ENCODE peak calls at places on chromosomes 2 and 18, in five cellular contexts. Q is left ventricle myocardium inferior, L is mesenchymal stem cell, R is K562, V is IMR-90. P is an unnamed sample. For H3K9me3, the result is how much of the 10 kb centered on the place peaks cover.

GRCh38 chr2:17976871-17977746 is 98.6 kb downstream of the KCNS3 start:
- DNase-seq in R (no peak), L (peak), Q (peak), V (peak), P (no peak)

GRCh38 chr2:204452464-204453023 is 92.7 kb upstream of the PARD3B start:
- DNase-seq in Q (no peak), R (peak), L (peak), V (peak), P (no peak)

GRCh38 chr2:223815884-223816570 is 21.4 kb downstream of the AP1S3 start:
- DNase-seq in R (no peak), Q (no peak), V (no peak), L (no peak), P (no peak)

GRCh38 chr2:119517433-119517832 is 6.8 kb downstream of the SCTR start:
- DNase-seq in V (peak), Q (peak), R (peak), L (peak), P (peak)

GRCh38 chr2:15941483-15941853 is 1.1 kb downstream of the MYCN start:
- DNase-seq in R (no peak), Q (no peak), L (peak), V (no peak), P (no peak)

GRCh38 chr18:10495936-10496335 is 29.9 kb upstream of the NAPG start:
- DNase-seq in L (no peak), R (no peak), V (no peak), Q (no peak), P (no peak)

GRCh38 chr2:138516030-138516704 is 14.6 kb downstream of the SPOPL start:
- DNase-seq in V (peak), L (peak), R (no peak), Q (no peak), P (no peak)

GRCh38 chr2:206511283-206511682 is 68.0 kb downstream of the ADAM23 start:
- DNase-seq in L (no peak), R (no peak), V (no peak), Q (no peak), P (no peak)

GRCh38 chr2:227772197-227772661 is 26.5 kb downstream of the SCYGR8 start:
- DNase-seq in R (no peak), L (no peak), Q (no peak), V (no peak), P (no peak)

GRCh38 chr18:11500153-11501122 is 109.0 kb upstream of the SLC35G4 start:
- DNase-seq in Q (no peak), R (no peak), L (peak), V (peak), P (no peak)

GRCh38 chr2:24837996-24838513 is 44.8 kb downstream of the CENPO start:
- DNase-seq in V (no peak), L (no peak), Q (no peak), R (no peak), P (no peak)

GRCh38 chr2:138922973-138923563 is 142.9 kb upstream of the NXPH2 start:
- DNase-seq in Q (no peak), V (no peak), R (no peak), L (peak), P (no peak)

GRCh38 chr18:395481-396250 is 104.8 kb downstream of the COLEC12 start:
- DNase-seq in L (peak), R (no peak), V (peak), Q (no peak), P (no peak)

GRCh38 chr18:394997-395383 is 105.5 kb downstream of the COLEC12 start:
- DNase-seq in L (peak), Q (no peak), V (peak), R (no peak), P (no peak)

GRCh38 chr18:394276-394996 is 106.1 kb downstream of the COLEC12 start:
- DNase-seq in L (no peak), R (no peak), V (no peak), Q (no peak), P (no peak)

GRCh38 chr18:396571-396970 is 103.9 kb downstream of the COLEC12 start:
- DNase-seq in R (no peak), Q (no peak), L (no peak), V (no peak), P (no peak)

DNA sequence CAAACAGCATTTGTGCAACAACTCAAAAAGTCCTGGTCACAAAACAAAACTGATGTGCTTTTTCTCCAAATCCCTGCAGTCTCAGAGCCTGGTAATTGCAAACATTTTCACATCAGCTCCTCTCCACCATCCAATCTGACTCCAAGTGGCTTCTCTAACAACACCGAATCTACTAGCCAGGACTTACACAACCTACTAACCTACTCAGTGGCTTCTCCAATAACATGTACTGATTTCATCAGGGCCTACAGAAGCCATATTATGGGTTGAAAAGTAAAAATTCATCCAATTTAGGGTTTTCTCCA is 104.3 kb downstream of the COLEC12 start:
- DNase-seq in Q (no peak), V (no peak), R (no peak), L (no peak), P (no peak)
- H3K9me3 ChIP-seq in Q (under half), V (under half), R (under half), L (under half), P (under half)

GRCh38 chr2:4866198-4866597 is 826.0 kb upstream of the SOX11 start:
- DNase-seq in R (no peak), L (no peak), Q (no peak), V (no peak), P (no peak)

GRCh38 chr2:4862031-4862430 is 830.2 kb upstream of the SOX11 start:
- DNase-seq in V (no peak), L (no peak), R (no peak), Q (no peak), P (no peak)
- H3K9me3 ChIP-seq in V (under half), L (under half), R (under half), Q (under half), P (under half)

DNA sequence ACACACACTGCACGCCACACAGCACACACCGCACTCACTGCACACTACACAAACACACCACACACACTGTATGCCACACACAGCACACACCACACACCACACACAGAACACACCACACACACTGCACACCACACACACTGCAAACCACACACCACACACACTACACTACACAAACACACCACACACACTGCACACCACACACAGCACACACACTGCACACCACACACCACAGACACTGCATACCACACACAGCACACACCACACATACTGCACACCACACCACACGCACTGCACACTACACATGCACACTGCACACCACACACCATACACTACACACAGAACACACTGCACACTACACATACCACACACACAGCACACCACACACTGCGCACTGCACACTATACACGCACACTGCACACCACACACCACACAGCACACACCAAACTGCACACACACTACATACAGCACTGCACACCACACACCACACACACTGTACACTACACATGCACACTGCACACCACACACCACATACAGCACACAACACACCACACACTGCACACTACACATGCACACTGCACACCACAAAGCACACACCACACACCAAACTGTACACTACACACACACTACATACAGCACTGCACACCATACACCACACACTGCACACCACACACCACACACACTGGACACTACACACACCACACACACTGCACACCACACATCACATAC is 59.6 kb downstream of the ASB1 start:
- DNase-seq in R (no peak), L (no peak), Q (no peak), V (no peak), P (no peak)
- H3K9me3 ChIP-seq in R (under half), L (under half), Q (under half), V (under half), P (under half)

GRCh38 chr2:48900321-48901014 is 144.9 kb upstream of the LHCGR start:
- DNase-seq in V (no peak), Q (no peak), R (no peak), L (no peak), P (no peak)
- H3K9me3 ChIP-seq in V (under half), Q (under half), R (under half), L (under half), P (under half)

GRCh38 chr18:70956554-70956953 is 667.7 kb downstream of the SOCS6 start:
- DNase-seq in Q (no peak), R (no peak), L (no peak), V (no peak), P (no peak)
- H3K9me3 ChIP-seq in Q (under half), R (under half), L (under half), V (under half), P (under half)

GRCh38 chr18:78242796-78243195 is 736.8 kb upstream of the SALL3 start:
- DNase-seq in R (no peak), Q (peak), L (no peak), V (no peak), P (no peak)

GRCh38 chr18:78240091-78240490 is 739.5 kb upstream of the SALL3 start:
- DNase-seq in R (no peak), Q (no peak), L (no peak), V (no peak), P (no peak)

GRCh38 chr18:78240867-78241266 is 738.8 kb upstream of the SALL3 start:
- DNase-seq in Q (no peak), L (no peak), R (no peak), V (no peak), P (no peak)

GRCh38 chr18:78241535-78242306 is 737.9 kb upstream of the SALL3 start:
- DNase-seq in V (no peak), R (no peak), L (no peak), Q (no peak), P (no peak)

DNA sequence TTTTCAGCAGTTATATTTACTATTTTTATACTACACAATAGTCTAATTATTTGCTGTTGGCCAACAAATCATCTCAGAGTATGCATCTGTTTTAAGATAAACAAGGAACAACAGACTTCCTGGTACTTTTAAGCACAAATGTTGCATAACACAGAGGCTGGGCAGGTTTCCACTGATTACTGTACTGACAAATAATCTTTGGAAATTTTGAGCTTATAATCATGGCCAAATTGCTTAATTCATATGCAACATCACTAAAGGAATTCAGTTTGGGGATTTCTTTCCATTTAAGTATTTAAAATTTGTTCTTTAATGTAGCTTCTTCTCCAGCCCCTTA is 737.3 kb upstream of the SALL3 start:
- DNase-seq in L (no peak), R (no peak), Q (no peak), V (no peak), P (no peak)
- H3K9me3 ChIP-seq in L (under half), R (under half), Q (under half), V (under half), P (under half)

GRCh38 chr2:30503007-30503691 is 56.1 kb downstream of the LCLAT1 start:
- DNase-seq in Q (no peak), V (no peak), R (no peak), L (peak), P (no peak)
- H3K9me3 ChIP-seq in Q (under half), V (under half), R (under half), L (under half), P (under half)

GRCh38 chr2:133090358-133090757 is 420.4 kb upstream of the LYPD1 start:
- DNase-seq in L (no peak), Q (no peak), R (no peak), V (no peak), P (no peak)

GRCh38 chr2:133097666-133098065 is 427.7 kb upstream of the LYPD1 start:
- DNase-seq in Q (no peak), R (no peak), V (peak), L (peak), P (no peak)

DNA sequence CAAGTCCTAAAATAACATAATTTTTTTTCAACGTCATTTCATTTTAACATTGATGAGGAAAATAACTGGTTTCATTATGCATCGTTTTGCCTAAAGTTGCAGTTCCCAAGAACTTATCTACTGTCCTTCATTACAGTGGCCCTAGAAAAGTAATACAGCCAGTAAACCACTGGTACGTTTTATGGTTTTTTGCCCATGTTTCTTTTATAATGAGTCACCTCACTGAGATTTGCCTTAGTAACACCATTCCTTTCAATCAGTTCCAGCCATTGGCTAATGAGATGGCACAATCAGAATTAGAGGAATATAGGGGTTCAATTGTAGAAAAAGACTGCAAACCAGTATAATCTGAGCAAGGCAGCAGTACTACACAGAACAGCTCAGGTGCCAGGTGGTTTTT is 422.6 kb upstream of the LYPD1 start:
- DNase-seq in Q (no peak), V (peak), R (no peak), L (no peak), P (no peak)
- H3K9me3 ChIP-seq in Q (under half), V (under half), R (under half), L (under half), P (under half)

DNA sequence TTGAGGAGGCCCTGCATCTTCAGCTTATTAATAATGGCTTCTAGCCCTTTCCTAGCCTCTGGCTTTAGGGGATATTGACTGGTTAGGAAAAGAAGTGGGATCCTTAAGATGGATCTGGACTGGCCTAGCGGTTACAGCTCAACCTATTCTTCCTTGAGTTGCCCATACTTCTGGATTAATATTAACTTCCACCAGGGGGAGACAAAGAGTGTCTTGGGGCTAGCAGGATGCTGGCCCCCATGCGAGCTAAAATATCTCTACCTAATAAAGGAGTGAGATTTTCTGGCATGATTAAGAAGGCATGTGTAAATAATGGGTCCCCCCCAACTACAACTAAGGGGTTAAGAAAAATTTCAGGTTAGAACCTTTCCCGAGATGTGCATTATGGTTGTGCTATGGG is 23.2 kb upstream of the PLA2R1 start:
- DNase-seq in L (no peak), R (no peak), Q (no peak), V (no peak), P (no peak)
- H3K9me3 ChIP-seq in L (under half), R (under half), Q (half or more), V (under half), P (half or more)

P was measured in DND-41.